ENCODE peak calls at places on chromosomes 5 and 9, in ten cellular contexts. U is heart left ventricle; M is colonic mucosa; O is astrocyte of the spinal cord; D is brain microvascular endothelial cell; E is ovary; L is CD8-positive, alpha-beta T cell; R is A673; Y is fibroblast of mammary gland; I is body of pancreas. N is an unnamed sample.

GRCh38 chr5:2263763-2264162 is 381.0 kb upstream of the IRX4 start:
- DNase-seq in U (no peak), M (no peak), O (no peak), D (no peak), E (no peak), L (no peak), R (no peak), Y (no peak), I (no peak), N (no peak)

GRCh38 chr5:151708126-151708525 is 21.4 kb upstream of the SPARC start:
- DNase-seq in U (no peak), M (peak; percentile 29), O (no peak), D (no peak), E (no peak), L (no peak), R (peak; percentile 34), Y (peak; percentile 30), I (no peak), N (no peak)

GRCh38 chr9:89482950-89483349 is 15.0 kb downstream of the SEMA4D start:
- DNase-seq in U (no peak), M (no peak), O (no peak), D (no peak), E (no peak), L (peak; percentile 44), R (no peak), Y (no peak), I (no peak), N (no peak)

GRCh38 chr9:137764171-137764671 is 113.4 kb upstream of the CACNA1B start:
- DNase-seq in U (no peak), M (no peak), O (no peak), D (no peak), E (no peak), L (no peak), R (no peak), Y (no peak), I (no peak), N (no peak)

GRCh38 chr5:130155395-130155794 is 251.1 kb downstream of the CHSY3 start:
- DNase-seq in U (no peak), M (no peak), O (no peak), D (no peak), E (no peak), L (no peak), R (no peak), Y (no peak), I (no peak), N (no peak)

GRCh38 chr9:129761293-129761900 is 8.6 kb upstream of the PTGES start:
- DNase-seq in U (peak; percentile 74), M (peak; percentile 73), O (peak; percentile 22), D (peak; percentile 60), E (peak; percentile 76), L (no peak), R (no peak), Y (peak; percentile 88), I (peak; percentile 35), N (no peak)

GRCh38 chr5:76083555-76084495 is 642 bp downstream of the SV2C start:
- DNase-seq in U (no peak), M (no peak), O (peak; percentile 2), D (no peak), E (no peak), L (no peak), R (peak; percentile 54), Y (no peak), I (no peak), N (no peak)

GRCh38 chr9:127950513-127951210 is 13.0 kb upstream of the DPM2 start:
- DNase-seq in U (no peak), M (no peak), O (no peak), D (no peak), E (no peak), L (no peak), R (no peak), Y (no peak), I (peak; percentile 89), N (no peak)

GRCh38 chr9:35940474-35941467 is 17.2 kb downstream of the OR2S2 start:
- DNase-seq in U (no peak), M (peak; percentile 19), O (no peak), D (no peak), E (no peak), L (peak; percentile 55), R (no peak), Y (no peak), I (no peak), N (no peak)

GRCh38 chr9:127121628-127122175 is 733 bp downstream of the ANGPTL2 start:
- DNase-seq in U (no peak), M (no peak), O (peak; percentile 17), D (no peak), E (peak; percentile 52), L (no peak), R (no peak), Y (no peak), I (no peak), N (no peak)

GRCh38 chr5:94793816-94794198 is 175.3 kb downstream of the SLF1 start:
- DNase-seq in U (no peak), M (no peak), O (no peak), D (peak; percentile 18), E (no peak), L (no peak), R (no peak), Y (peak; percentile 54), I (no peak), N (no peak)

GRCh38 chr9:123320814-123321213 is 35.2 kb upstream of the CRB2 start:
- DNase-seq in U (no peak), M (no peak), O (no peak), D (no peak), E (no peak), L (no peak), R (no peak), Y (no peak), I (no peak), N (no peak)
- TF ChIP-seq CTCF in U (no peak), M (no peak), O (no peak), D (no peak), E (no peak), L (no peak), R (no peak), Y (no peak), I (no peak), N (no peak)

GRCh38 chr5:88827997-88828396 is 55.0 kb downstream of the MEF2C start:
- DNase-seq in U (no peak), M (no peak), O (peak; percentile 36), D (no peak), E (no peak), L (no peak), R (no peak), Y (no peak), I (no peak), N (no peak)

GRCh38 chr5:88831856-88832255 is 51.1 kb downstream of the MEF2C start:
- DNase-seq in U (no peak), M (no peak), O (no peak), D (no peak), E (no peak), L (no peak), R (no peak), Y (no peak), I (no peak), N (no peak)

GRCh38 chr5:88829053-88829452 is 53.9 kb downstream of the MEF2C start:
- DNase-seq in U (no peak), M (no peak), O (no peak), D (peak; percentile 12), E (no peak), L (no peak), R (no peak), Y (no peak), I (no peak), N (no peak)

GRCh38 chr5:88829773-88830172 is 53.2 kb downstream of the MEF2C start:
- DNase-seq in U (no peak), M (no peak), O (no peak), D (no peak), E (no peak), L (no peak), R (no peak), Y (no peak), I (no peak), N (no peak)

GRCh38 chr5:88830567-88830966 is 52.4 kb downstream of the MEF2C start:
- DNase-seq in U (no peak), M (no peak), O (peak; percentile 23), D (no peak), E (no peak), L (no peak), R (no peak), Y (no peak), I (no peak), N (no peak)
- H3K4me3 ChIP-seq in U (no peak overlapping the region), M (no peak overlapping the region), O (no peak overlapping the region), D (no peak overlapping the region), E (no peak overlapping the region), L (no peak overlapping the region), R (no peak overlapping the region), Y (no peak overlapping the region), I (no peak overlapping the region), N (no peak overlapping the region)

GRCh38 chr5:141669519-141669918 is 12.5 kb downstream of the ARAP3 start:
- DNase-seq in U (no peak), M (no peak), O (no peak), D (no peak), E (no peak), L (no peak), R (no peak), Y (peak; percentile 31), I (no peak), N (no peak)
- TF ChIP-seq CTCF in U (no peak), M (no peak), O (peak; percentile 10), D (peak; percentile 46), E (no peak), L (no peak), R (peak; percentile 21), Y (peak; percentile 2), I (no peak), N (no peak)

GRCh38 chr9:100449420-100449819 is 22.5 kb downstream of the MSANTD3 start:
- DNase-seq in U (no peak), M (no peak), O (no peak), D (no peak), E (no peak), L (no peak), R (no peak), Y (no peak), I (no peak), N (no peak)

GRCh38 chr9:100445903-100446549 is 19.1 kb downstream of the MSANTD3 start:
- DNase-seq in U (no peak), M (peak; percentile 27), O (no peak), D (no peak), E (no peak), L (no peak), R (no peak), Y (no peak), I (no peak), N (no peak)

GRCh38 chr9:100445161-100445902 is 18.4 kb downstream of the MSANTD3 start:
- DNase-seq in U (no peak), M (no peak), O (no peak), D (no peak), E (no peak), L (no peak), R (no peak), Y (no peak), I (no peak), N (no peak)

GRCh38 chr9:100443781-100444768 is 17.1 kb downstream of the MSANTD3 start:
- DNase-seq in U (no peak), M (no peak), O (peak; percentile 17), D (peak; percentile 13), E (no peak), L (no peak), R (no peak), Y (peak; percentile 77), I (no peak), N (no peak)

DNA sequence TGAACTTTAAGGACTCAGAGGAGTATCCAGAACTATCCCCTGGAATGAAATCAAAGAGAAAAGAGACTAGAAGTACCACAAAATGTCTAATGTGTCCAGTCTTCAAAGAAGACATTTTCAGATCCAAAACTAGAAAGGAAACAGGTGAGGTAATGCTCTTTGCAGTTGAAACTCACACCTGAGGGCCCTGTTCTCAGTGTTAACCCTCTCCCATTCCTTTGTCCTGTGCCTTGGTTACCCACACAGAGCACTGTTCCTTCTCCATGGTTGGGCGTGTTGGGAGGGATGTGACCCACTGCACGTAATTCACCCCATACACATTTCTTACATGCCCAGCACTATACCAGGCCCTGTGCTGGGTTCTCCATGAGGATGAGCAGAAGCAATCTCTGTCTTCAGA is 21.3 kb downstream of the MSANTD3 start:
- DNase-seq in U (no peak), M (no peak), O (no peak), D (no peak), E (no peak), L (no peak), R (no peak), Y (no peak), I (no peak), N (no peak)
- H3K4me3 ChIP-seq in U (no peak overlapping the region), M (no peak overlapping the region), O (no peak overlapping the region), D (no peak overlapping the region), E (no peak overlapping the region), L (no peak overlapping the region), R (no peak overlapping the region), Y (no peak overlapping the region), I (no peak overlapping the region), N (no peak overlapping the region)

N was measured in prostate gland.